ENCODE peak calls at places on chromosomes 6 and 20, in six cellular contexts. C is mesenchymal stem cell, O is IMR-90, Q is neuronal stem cell, I is mesendoderm, X is H1. K is an unnamed sample.
A peak's percentile ranks its signal among the peaks of the same experiment; 100 is the strongest.

GRCh38 chr6:144017167-144018094 is 9.4 kb upstream of the PLAGL1 start:
- DNase-seq in C (no peak), O (no peak), Q (no peak), I (no peak), X (no peak), K (no peak)

GRCh38 chr20:50690562-50690978 is 772 bp downstream of the RIPOR3 start:
- DNase-seq in C (peak; percentile 73), O (no peak), Q (peak; percentile 26), I (peak; percentile 49), X (no peak), K (no peak)

GRCh38 chr6:71387179-71387578 is 98.6 kb downstream of the OGFRL1 start:
- DNase-seq in C (peak; percentile 75), O (peak; percentile 78), Q (no peak), I (no peak), X (no peak), K (no peak)

GRCh38 chr20:52943185-52943841 is 28.8 kb upstream of the TSHZ2 start:
- DNase-seq in C (peak; percentile 88), O (no peak), Q (no peak), I (peak; percentile 19), X (no peak), K (no peak)

GRCh38 chr20:8095648-8096572 is 36.2 kb upstream of the PLCB1 start:
- DNase-seq in C (peak; percentile 14), O (peak; percentile 79), Q (no peak), I (no peak), X (no peak), K (no peak)

GRCh38 chr6:77373955-77374354 is 89.3 kb downstream of the HTR1B start:
- DNase-seq in C (no peak), O (no peak), Q (no peak), I (no peak), X (no peak), K (no peak)

GRCh38 chr20:2004171-2004570 is 10.3 kb upstream of the PDYN start:
- DNase-seq in C (no peak), O (no peak), Q (no peak), I (no peak), X (no peak), K (peak; percentile 5)

GRCh38 chr6:5731435-5731834 is 275.3 kb downstream of the NRN1 start:
- DNase-seq in C (no peak), O (no peak), Q (no peak), I (no peak), X (no peak), K (no peak)

GRCh38 chr20:46195264-46196038 is 77.3 kb downstream of the CD40 start:
- DNase-seq in C (no peak), O (no peak), Q (no peak), I (no peak), X (no peak), K (no peak)

GRCh38 chr6:127022297-127022696 is 96.2 kb upstream of the RSPO3 start:
- DNase-seq in C (peak; percentile 53), O (no peak), Q (no peak), I (no peak), X (no peak), K (no peak)

GRCh38 chr6:143060806-143061596 is at the start of gene AIG1:
- DNase-seq in C (no peak), O (no peak), Q (peak; percentile 64), I (peak; percentile 75), X (no peak), K (peak; percentile 69)

GRCh38 chr6:129744201-129744879 is 34.4 kb upstream of the ARHGAP18 start:
- DNase-seq in C (peak; percentile 92), O (peak; percentile 93), Q (no peak), I (peak; percentile 78), X (no peak), K (no peak)

GRCh38 chr20:8339313-8339712 is 207.2 kb downstream of the PLCB1 start:
- DNase-seq in C (no peak), O (no peak), Q (no peak), I (no peak), X (no peak), K (no peak)

GRCh38 chr20:33862709-33863403 is 51.7 kb downstream of the CHMP4B start:
- DNase-seq in C (peak; percentile 70), O (peak; percentile 78), Q (peak; percentile 59), I (peak; percentile 94), X (peak; percentile 46), K (peak; percentile 86)

GRCh38 chr20:35327074-35327976 is 35.1 kb upstream of the FAM83C start:
- DNase-seq in C (peak; percentile 66), O (peak; percentile 46), Q (no peak), I (no peak), X (no peak), K (no peak)

GRCh38 chr6:3380344-3381232 is 76.3 kb downstream of the SLC22A23 start:
- DNase-seq in C (no peak), O (no peak), Q (no peak), I (no peak), X (no peak), K (no peak)

GRCh38 chr20:11890331-11891080 is 27.2 kb upstream of the BTBD3 start:
- DNase-seq in C (peak; percentile 89), O (peak; percentile 91), Q (peak; percentile 91), I (peak; percentile 97), X (peak; percentile 89), K (peak; percentile 97)

GRCh38 chr6:107667790-107668189 is 156.3 kb downstream of the SCML4 start:
- DNase-seq in C (no peak), O (no peak), Q (no peak), I (no peak), X (no peak), K (no peak)

GRCh38 chr6:35448191-35448590 is 3.9 kb upstream of the FANCE start:
- DNase-seq in C (no peak), O (no peak), Q (no peak), I (no peak), X (no peak), K (no peak)

GRCh38 chr6:22253955-22254655 is 42.7 kb downstream of the PRL start:
- DNase-seq in C (no peak), O (no peak), Q (peak; percentile 71), I (no peak), X (no peak), K (no peak)

GRCh38 chr20:41619360-41620115 is 1.4 kb upstream of the CHD6 start:
- DNase-seq in C (no peak), O (peak; percentile 28), Q (no peak), I (no peak), X (no peak), K (no peak)

GRCh38 chr6:136073216-136073615 is 176.9 kb downstream of the MTFR2 start:
- DNase-seq in C (no peak), O (no peak), Q (no peak), I (no peak), X (no peak), K (no peak)
- H2BK15ac ChIP-seq in C (no peak overlapping the region), O (no peak overlapping the region), Q (no peak overlapping the region), I (no peak overlapping the region), X (no peak overlapping the region), K (no peak overlapping the region)

GRCh38 chr6:96520851-96521115 is 823 bp upstream of the UFL1 start:
- DNase-seq in C (peak; percentile 17), O (no peak), Q (no peak), I (no peak), X (no peak), K (no peak)

GRCh38 chr6:96522469-96523009 is 933 bp downstream of the UFL1 start:
- DNase-seq in C (peak; percentile 46), O (peak; percentile 14), Q (no peak), I (peak; percentile 29), X (no peak), K (no peak)

GRCh38 chr6:96520039-96520850 is 1.4 kb upstream of the UFL1 start:
- DNase-seq in C (peak; percentile 25), O (peak; percentile 35), Q (no peak), I (peak; percentile 97), X (no peak), K (peak; percentile 58)

GRCh38 chr6:96521267-96521624 is 360 bp upstream of the UFL1 start:
- DNase-seq in C (no peak), O (no peak), Q (no peak), I (no peak), X (no peak), K (no peak)

GRCh38 chr6:96521625-96522468 is at the start of gene UFL1:
- DNase-seq in C (peak; percentile 95), O (peak; percentile 90), Q (peak; percentile 88), I (peak; percentile 97), X (peak; percentile 75), K (peak; percentile 95)
- H2BK120ac ChIP-seq in C (peak within 1 kb of the TSS; percentile 85), O (peak within 1 kb of the TSS; percentile 70), Q (no peak within 1 kb of the TSS), I (no peak within 1 kb of the TSS), X (peak within 1 kb of the TSS; percentile 29), K (peak within 1 kb of the TSS; percentile 79)

DNA sequence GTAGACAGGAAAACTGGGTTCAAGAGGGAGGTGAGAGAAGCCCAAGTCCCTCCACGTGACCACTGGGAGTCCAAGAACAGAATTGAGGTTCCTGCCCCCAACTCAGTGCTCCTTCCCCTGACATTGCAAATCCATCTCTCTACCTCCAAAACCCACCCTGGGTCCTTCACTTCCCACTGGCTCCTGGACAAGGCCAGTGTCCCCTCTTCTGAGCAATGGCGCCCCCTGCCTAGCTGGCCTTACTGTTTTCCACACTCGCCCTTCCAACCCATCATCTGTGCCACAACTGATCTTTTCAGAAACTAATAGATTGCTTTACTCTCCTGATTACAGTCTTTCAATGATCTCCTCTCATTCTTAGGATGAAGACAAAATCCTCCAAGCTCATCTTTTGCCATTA is 200.3 kb downstream of the ANKRD60 start:
- DNase-seq in C (no peak), O (no peak), Q (no peak), I (peak; percentile 36), X (no peak), K (no peak)
- H2BK15ac ChIP-seq in C (no peak overlapping the region), O (no peak overlapping the region), Q (no peak overlapping the region), I (no peak overlapping the region), X (no peak overlapping the region), K (no peak overlapping the region)

GRCh38 chr20:17530153-17530552 is 1.0 kb downstream of the BFSP1 start:
- DNase-seq in C (no peak), O (no peak), Q (no peak), I (no peak), X (no peak), K (no peak)

GRCh38 chr20:17533396-17533795 is 2.2 kb upstream of the BFSP1 start:
- DNase-seq in C (peak; percentile 70), O (peak; percentile 60), Q (peak; percentile 45), I (peak; percentile 93), X (no peak), K (peak; percentile 70)

GRCh38 chr20:17531537-17532025 is 402 bp upstream of the BFSP1 start:
- DNase-seq in C (no peak), O (no peak), Q (no peak), I (peak; percentile 71), X (no peak), K (no peak)

GRCh38 chr20:17529586-17529985 is 1.6 kb downstream of the BFSP1 start:
- DNase-seq in C (no peak), O (no peak), Q (no peak), I (no peak), X (no peak), K (no peak)

DNA sequence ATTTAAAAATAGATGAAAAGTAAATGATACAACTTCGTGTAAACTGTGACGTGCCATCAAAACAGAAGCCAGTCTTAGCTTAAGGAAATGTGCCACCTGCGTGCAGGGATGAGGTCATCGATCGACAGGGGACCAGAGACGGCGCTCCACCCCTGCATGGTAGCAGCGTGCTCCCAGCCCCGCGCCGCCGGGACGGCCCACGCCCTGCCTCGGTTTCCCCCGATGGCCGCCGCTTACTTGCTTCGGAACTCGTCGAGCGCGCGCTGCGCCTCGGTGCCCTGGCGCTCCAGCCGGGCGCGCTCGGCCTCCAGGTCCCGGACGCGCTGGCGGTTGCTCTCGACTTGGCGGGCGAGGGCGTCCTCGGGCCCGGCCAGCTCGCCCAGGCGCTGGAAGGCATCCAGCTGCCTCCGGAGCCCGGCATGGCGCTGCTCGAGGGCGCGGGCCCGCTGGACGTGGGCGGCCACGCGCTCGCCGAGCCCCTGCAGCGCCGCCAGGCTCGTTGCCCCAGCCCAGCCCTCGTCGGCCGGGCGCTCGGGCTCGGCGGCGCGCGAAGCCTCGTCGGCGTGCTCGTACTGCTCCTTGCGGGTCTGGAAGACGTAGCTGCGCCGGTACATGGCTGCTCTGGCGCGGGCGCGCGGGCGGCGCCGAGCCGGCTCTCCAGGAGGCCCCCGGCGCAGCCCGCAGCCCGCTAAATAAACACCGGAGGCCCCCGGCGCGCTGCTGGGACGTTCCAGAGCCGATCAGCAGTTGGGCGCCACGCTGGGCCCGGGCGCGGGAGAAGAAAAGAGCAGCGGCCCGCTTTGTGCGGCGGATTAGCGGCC is at the start of gene BFSP1:
- DNase-seq in C (peak; percentile 69), O (peak; percentile 52), Q (peak; percentile 95), I (peak; percentile 72), X (peak; percentile 25), K (peak; percentile 72)
- H2BK120ac ChIP-seq in C (peak within 1 kb of the TSS; percentile 98), O (peak within 1 kb of the TSS; percentile 90), Q (no peak within 1 kb of the TSS), I (peak within 1 kb of the TSS; percentile 79), X (no peak within 1 kb of the TSS), K (no peak within 1 kb of the TSS)